ENCODE peak calls at places on chromosomes 13 and 19, in four cellular contexts. Y is choroid plexus epithelial cell, H is thoracic aorta, Q is AG09309. N is an unnamed sample.

GRCh38 chr19:42357290-42357689 is 31.9 kb downstream of the MEGF8 start:
- DNase-seq in Y (no peak), H (no peak), Q (no peak), N (no peak)

GRCh38 chr19:6059396-6059947 is 50.8 kb downstream of the RFX2 start:
- DNase-seq in Y (no peak), H (no peak), Q (no peak), N (no peak)

GRCh38 chr19:57719901-57720519 is 7.4 kb downstream of the ZNF671 start:
- DNase-seq in Y (no peak), H (no peak), Q (no peak), N (no peak)

GRCh38 chr13:112575680-112576079 is 12.3 kb downstream of the TUBGCP3 start:
- DNase-seq in Y (peak), H (no peak), Q (no peak), N (peak)

GRCh38 chr13:46602531-46602930 is 49.6 kb downstream of the LRCH1 start:
- DNase-seq in Y (no peak), H (no peak), Q (no peak), N (no peak)

GRCh38 chr19:46631481-46631880 is 4.5 kb downstream of the GNG8 start:
- DNase-seq in Y (peak), H (no peak), Q (no peak), N (peak)

GRCh38 chr13:61144834-61145593 is 270.6 kb downstream of the PCDH20 start:
- DNase-seq in Y (no peak), H (no peak), Q (no peak), N (no peak)

GRCh38 chr13:109113427-109113826 is 484.0 kb downstream of the MYO16 start:
- DNase-seq in Y (no peak), H (no peak), Q (no peak), N (peak)